ENCODE peak calls at places on chromosomes 4 and X, in seven cellular contexts. S, B, G, L, I, T and Y are unnamed samples.
A peak's percentile ranks its signal among the peaks of the same experiment; 100 is the strongest.

GRCh38 chr4:117529401-117529800 is 444.0 kb upstream of the TRAM1L1 start:
- DNase-seq in S (no peak), B (no peak), G (no peak), L (no peak), I (no peak), T (no peak), Y (no peak)

GRCh38 chr4:161696957-161697356 is 466.8 kb downstream of the FSTL5 start:
- DNase-seq in S (no peak), B (no peak), G (no peak), L (no peak), I (peak; percentile 15), T (peak; percentile 50), Y (no peak)

GRCh38 chr4:168560184-168560834 is 63.5 kb downstream of the PALLD start:
- DNase-seq in S (no peak), B (no peak), G (peak; percentile 89), L (peak; percentile 70), I (no peak), T (no peak), Y (no peak)

GRCh38 chr4:40763228-40763716 is 13.5 kb downstream of the NSUN7 start:
- DNase-seq in S (no peak), B (no peak), G (peak; percentile 78), L (peak; percentile 51), I (no peak), T (peak; percentile 58), Y (no peak)

GRCh38 chr4:4607336-4608213 is 65.7 kb upstream of the STX18 start:
- DNase-seq in S (no peak), B (no peak), G (no peak), L (no peak), I (no peak), T (no peak), Y (no peak)

GRCh38 chr4:119728692-119729593 is 100.3 kb upstream of the PDE5A start:
- DNase-seq in S (no peak), B (no peak), G (peak; percentile 29), L (peak; percentile 41), I (no peak), T (peak; percentile 86), Y (no peak)

GRCh38 chr4:124266706-124267105 is 445.8 kb downstream of the ANKRD50 start:
- DNase-seq in S (no peak), B (no peak), G (peak; percentile 60), L (no peak), I (no peak), T (no peak), Y (no peak)

GRCh38 chr4:176742211-176742610 is 50.5 kb downstream of the VEGFC start:
- DNase-seq in S (no peak), B (no peak), G (no peak), L (no peak), I (peak; percentile 44), T (no peak), Y (no peak)

GRCh38 chrX:38332505-38332904 is 5.2 kb upstream of the RPGR start:
- DNase-seq in S (no peak), B (no peak), G (no peak), L (no peak), I (no peak), T (no peak), Y (no peak)

GRCh38 chrX:67717571-67717970 is 173.8 kb downstream of the AR start:
- DNase-seq in S (no peak), B (no peak), G (no peak), L (no peak), I (no peak), T (no peak), Y (no peak)

GRCh38 chrX:139058831-139059495 is 347.4 kb upstream of the FGF13 start:
- DNase-seq in S (no peak), B (no peak), G (no peak), L (no peak), I (peak; percentile 12), T (peak; percentile 96), Y (no peak)

GRCh38 chr4:79788884-79789283 is 284.1 kb downstream of the ANTXR2 start:
- DNase-seq in S (no peak), B (no peak), G (no peak), L (no peak), I (no peak), T (no peak), Y (no peak)

GRCh38 chrX:114905251-114905650 is 112.2 kb downstream of the IL13RA2 start:
- DNase-seq in S (no peak), B (no peak), G (no peak), L (no peak), I (no peak), T (peak; percentile 30), Y (no peak)

GRCh38 chr4:53786632-53787031 is 195.3 kb upstream of the LNX1 start:
- DNase-seq in S (no peak), B (no peak), G (peak; percentile 75), L (peak; percentile 93), I (no peak), T (no peak), Y (no peak)

GRCh38 chr4:150305995-150306394 is 227.8 kb downstream of the DCLK2 start:
- DNase-seq in S (no peak), B (no peak), G (peak; percentile 71), L (peak; percentile 55), I (peak; percentile 64), T (peak; percentile 73), Y (no peak)